ENCODE peak calls at places on chromosomes 7 and 10, in seven cellular contexts. One of them, this sample, is unnamed.

GRCh38 chr10:28010821-28011220 is 11.9 kb upstream of the ODAD2 start:
- DNase-seq in type B pancreatic cell: no peak
- DNase-seq in lung: no peak
- DNase-seq in EL: no peak
- DNase-seq in transverse colon: no peak
- DNase-seq in ovary: no peak
- DNase-seq in stimulated activated CD4-positive, alpha-beta T cell treated with anti-CD3 and anti-CD28 coated beads, Interleukin-1b, Interleukin-23, amount 100 ng/mL, for 1 hour: no peak
- DNase-seq in this sample: no peak

GRCh38 chr10:80579849-80580645 is 42.3 kb downstream of the SH2D4B start:
- DNase-seq in type B pancreatic cell: peak
- DNase-seq in stimulated activated CD4-positive, alpha-beta T cell treated with anti-CD3 and anti-CD28 coated beads, Interleukin-1b, Interleukin-23, amount 100 ng/mL, for 1 hour: no peak
- DNase-seq in transverse colon: no peak
- DNase-seq in ovary: no peak
- DNase-seq in lung: peak
- DNase-seq in EL: no peak
- DNase-seq in this sample: no peak

GRCh38 chr10:81915517-81915916 is 40.5 kb downstream of the NRG3 start:
- DNase-seq in ovary: no peak
- DNase-seq in stimulated activated CD4-positive, alpha-beta T cell treated with anti-CD3 and anti-CD28 coated beads, Interleukin-1b, Interleukin-23, amount 100 ng/mL, for 1 hour: no peak
- DNase-seq in type B pancreatic cell: no peak
- DNase-seq in transverse colon: no peak
- DNase-seq in EL: no peak
- DNase-seq in lung: no peak
- DNase-seq in this sample: no peak

GRCh38 chr7:5824297-5824610 is 42.8 kb upstream of the RNF216 start:
- DNase-seq in EL: no peak
- DNase-seq in transverse colon: no peak
- DNase-seq in type B pancreatic cell: no peak
- DNase-seq in stimulated activated CD4-positive, alpha-beta T cell treated with anti-CD3 and anti-CD28 coated beads, Interleukin-1b, Interleukin-23, amount 100 ng/mL, for 1 hour: no peak
- DNase-seq in lung: no peak
- DNase-seq in ovary: no peak
- DNase-seq in this sample: no peak

GRCh38 chr7:17302575-17303142 is 4.2 kb downstream of the AHR start:
- DNase-seq in stimulated activated CD4-positive, alpha-beta T cell treated with anti-CD3 and anti-CD28 coated beads, Interleukin-1b, Interleukin-23, amount 100 ng/mL, for 1 hour: no peak
- DNase-seq in EL: no peak
- DNase-seq in transverse colon: no peak
- DNase-seq in ovary: no peak
- DNase-seq in type B pancreatic cell: no peak
- DNase-seq in lung: no peak
- DNase-seq in this sample: no peak

GRCh38 chr10:123380491-123381085 is 226.4 kb downstream of the BUB3 start:
- DNase-seq in EL: peak
- DNase-seq in type B pancreatic cell: no peak
- DNase-seq in ovary: no peak
- DNase-seq in lung: no peak
- DNase-seq in stimulated activated CD4-positive, alpha-beta T cell treated with anti-CD3 and anti-CD28 coated beads, Interleukin-1b, Interleukin-23, amount 100 ng/mL, for 1 hour: no peak
- DNase-seq in transverse colon: no peak
- DNase-seq in this sample: no peak

GRCh38 chr7:157432957-157433576 is 96.3 kb downstream of the DNAJB6 start:
- DNase-seq in lung: no peak
- DNase-seq in EL: peak
- DNase-seq in transverse colon: peak
- DNase-seq in type B pancreatic cell: no peak
- DNase-seq in ovary: peak
- DNase-seq in stimulated activated CD4-positive, alpha-beta T cell treated with anti-CD3 and anti-CD28 coated beads, Interleukin-1b, Interleukin-23, amount 100 ng/mL, for 1 hour: peak
- DNase-seq in this sample: no peak

GRCh38 chr10:84267503-84268126 is 22.8 kb downstream of the RGR start:
- DNase-seq in ovary: no peak
- DNase-seq in type B pancreatic cell: no peak
- DNase-seq in stimulated activated CD4-positive, alpha-beta T cell treated with anti-CD3 and anti-CD28 coated beads, Interleukin-1b, Interleukin-23, amount 100 ng/mL, for 1 hour: peak
- DNase-seq in lung: no peak
- DNase-seq in EL: peak
- DNase-seq in transverse colon: peak
- DNase-seq in this sample: peak

GRCh38 chr10:125217986-125218675 is 57.8 kb upstream of the CTBP2 start:
- DNase-seq in EL: peak
- DNase-seq in transverse colon: no peak
- DNase-seq in lung: no peak
- DNase-seq in type B pancreatic cell: no peak
- DNase-seq in ovary: no peak
- DNase-seq in stimulated activated CD4-positive, alpha-beta T cell treated with anti-CD3 and anti-CD28 coated beads, Interleukin-1b, Interleukin-23, amount 100 ng/mL, for 1 hour: no peak
- DNase-seq in this sample: no peak

GRCh38 chr7:34991938-34992840 is 45.1 kb downstream of the DPY19L1 start:
- DNase-seq in type B pancreatic cell: no peak
- DNase-seq in EL: peak
- DNase-seq in lung: no peak
- DNase-seq in transverse colon: peak
- DNase-seq in stimulated activated CD4-positive, alpha-beta T cell treated with anti-CD3 and anti-CD28 coated beads, Interleukin-1b, Interleukin-23, amount 100 ng/mL, for 1 hour: peak
- DNase-seq in ovary: no peak
- DNase-seq in this sample: peak